ENCODE peak calls at places on chromosomes 4 and X, in four cellular contexts. F, S, C and G are unnamed samples.

GRCh38 chr4:64713256-64713840 is 304.1 kb upstream of the TECRL start:
- DNase-seq in F (peak), C (peak), S (peak), G (peak)

GRCh38 chr4:52869196-52869595 is 7.1 kb downstream of the RASL11B start:
- DNase-seq in S (no peak), C (peak), F (peak), G (peak)

GRCh38 chr4:85067342-85067741 is 100.9 kb upstream of the WDFY3 start:
- DNase-seq in S (no peak), F (no peak), C (peak), G (no peak)

GRCh38 chr4:108693819-108694218 is 43.4 kb downstream of the OSTC start:
- DNase-seq in C (peak), F (no peak), S (no peak), G (no peak)

GRCh38 chrX:95076449-95076848 is 1402.4 kb downstream of the FAM133A start:
- DNase-seq in C (peak), F (peak), S (peak), G (no peak)

GRCh38 chr4:3292571-3293409 is at the start of gene RGS12:
- DNase-seq in S (peak), C (peak), F (peak), G (no peak)

GRCh38 chr4:39715788-39716187 is 17.9 kb downstream of the UBE2K start:
- DNase-seq in S (no peak), F (no peak), C (no peak), G (no peak)

GRCh38 chr4:144340931-144341330 is 200.4 kb upstream of the GYPA start:
- DNase-seq in S (no peak), F (no peak), C (no peak), G (no peak)

GRCh38 chrX:85955510-85955909 is 91.8 kb downstream of the CHM start:
- DNase-seq in S (no peak), C (no peak), F (no peak), G (no peak)

GRCh38 chr4:6179362-6179761 is 21.0 kb downstream of the JAKMIP1 start:
- DNase-seq in C (no peak), S (no peak), F (no peak), G (no peak)

GRCh38 chrX:24487576-24487975 is 22.5 kb downstream of the PDK3 start:
- DNase-seq in S (no peak), C (no peak), F (no peak), G (no peak)

GRCh38 chrX:51743179-51743957 is at the start of gene GSPT2:
- DNase-seq in F (peak), C (peak), S (peak), G (no peak)

GRCh38 chr4:107252621-107253020 is 216.5 kb upstream of the DKK2 start:
- DNase-seq in S (no peak), C (no peak), F (no peak), G (no peak)

GRCh38 chr4:151184523-151185458 is 85.4 kb downstream of the RPS3A start:
- DNase-seq in F (peak), S (no peak), C (peak), G (no peak)